ENCODE peak calls at places on chromosomes 11 and 22, in seven cellular contexts. One of them, this sample, is unnamed.

GRCh38 chr11:17063171-17064002 is 14.1 kb downstream of the RPS13 start:
- DNase-seq in AML-193: peak
- DNase-seq in activated CD4-positive, alpha-beta T cell treated with anti-CD3 and anti-CD28 coated beads, Interleukin-2, amount 10 ng/mL, durations not matched to agents 7 days and 5 days: peak
- DNase-seq in coronary artery: no peak
- DNase-seq in trophoblast cell: peak
- DNase-seq in NCI-H524 treated with DMSO at 0.1 percent for 48 hours: no peak
- DNase-seq in activated T-cell treated with anti-CD3 and anti-CD28 coated beads for 1 hour: no peak
- DNase-seq in this sample: peak

GRCh38 chr22:42794551-42795510 is 62.2 kb downstream of the ARFGAP3 start:
- DNase-seq in activated T-cell treated with anti-CD3 and anti-CD28 coated beads for 1 hour: no peak
- DNase-seq in trophoblast cell: no peak
- DNase-seq in NCI-H524 treated with DMSO at 0.1 percent for 48 hours: no peak
- DNase-seq in coronary artery: no peak
- DNase-seq in activated CD4-positive, alpha-beta T cell treated with anti-CD3 and anti-CD28 coated beads, Interleukin-2, amount 10 ng/mL, durations not matched to agents 7 days and 5 days: no peak
- DNase-seq in AML-193: no peak
- DNase-seq in this sample: no peak

GRCh38 chr11:91470656-91471055 is 754.0 kb upstream of the FAT3 start:
- DNase-seq in trophoblast cell: no peak
- DNase-seq in AML-193: no peak
- DNase-seq in NCI-H524 treated with DMSO at 0.1 percent for 48 hours: no peak
- DNase-seq in coronary artery: no peak
- DNase-seq in activated T-cell treated with anti-CD3 and anti-CD28 coated beads for 1 hour: no peak
- DNase-seq in activated CD4-positive, alpha-beta T cell treated with anti-CD3 and anti-CD28 coated beads, Interleukin-2, amount 10 ng/mL, durations not matched to agents 7 days and 5 days: no peak
- DNase-seq in this sample: no peak

GRCh38 chr11:108916935-108917334 is 252.1 kb downstream of the DDX10 start:
- DNase-seq in coronary artery: no peak
- DNase-seq in trophoblast cell: no peak
- DNase-seq in activated T-cell treated with anti-CD3 and anti-CD28 coated beads for 1 hour: no peak
- DNase-seq in activated CD4-positive, alpha-beta T cell treated with anti-CD3 and anti-CD28 coated beads, Interleukin-2, amount 10 ng/mL, durations not matched to agents 7 days and 5 days: no peak
- DNase-seq in NCI-H524 treated with DMSO at 0.1 percent for 48 hours: no peak
- DNase-seq in AML-193: no peak
- DNase-seq in this sample: no peak

GRCh38 chr11:118281284-118281683 is 17.2 kb upstream of the MPZL2 start:
- DNase-seq in activated T-cell treated with anti-CD3 and anti-CD28 coated beads for 1 hour: no peak
- DNase-seq in coronary artery: no peak
- DNase-seq in AML-193: no peak
- DNase-seq in NCI-H524 treated with DMSO at 0.1 percent for 48 hours: no peak
- DNase-seq in trophoblast cell: no peak
- DNase-seq in activated CD4-positive, alpha-beta T cell treated with anti-CD3 and anti-CD28 coated beads, Interleukin-2, amount 10 ng/mL, durations not matched to agents 7 days and 5 days: no peak
- DNase-seq in this sample: no peak

GRCh38 chr22:31333648-31334047 is 12.5 kb downstream of the PATZ1 start:
- DNase-seq in activated T-cell treated with anti-CD3 and anti-CD28 coated beads for 1 hour: no peak
- DNase-seq in trophoblast cell: no peak
- DNase-seq in coronary artery: no peak
- DNase-seq in AML-193: no peak
- DNase-seq in activated CD4-positive, alpha-beta T cell treated with anti-CD3 and anti-CD28 coated beads, Interleukin-2, amount 10 ng/mL, durations not matched to agents 7 days and 5 days: no peak
- DNase-seq in NCI-H524 treated with DMSO at 0.1 percent for 48 hours: no peak
- DNase-seq in this sample: no peak

GRCh38 chr11:107385361-107385982 is 72.2 kb downstream of the CWF19L2 start:
- DNase-seq in activated CD4-positive, alpha-beta T cell treated with anti-CD3 and anti-CD28 coated beads, Interleukin-2, amount 10 ng/mL, durations not matched to agents 7 days and 5 days: no peak
- DNase-seq in trophoblast cell: peak
- DNase-seq in NCI-H524 treated with DMSO at 0.1 percent for 48 hours: no peak
- DNase-seq in AML-193: no peak
- DNase-seq in coronary artery: no peak
- DNase-seq in activated T-cell treated with anti-CD3 and anti-CD28 coated beads for 1 hour: no peak
- DNase-seq in this sample: no peak

GRCh38 chr11:30364139-30364875 is 41.4 kb downstream of the ARL14EP start:
- DNase-seq in AML-193: no peak
- DNase-seq in NCI-H524 treated with DMSO at 0.1 percent for 48 hours: no peak
- DNase-seq in trophoblast cell: no peak
- DNase-seq in coronary artery: no peak
- DNase-seq in activated T-cell treated with anti-CD3 and anti-CD28 coated beads for 1 hour: no peak
- DNase-seq in activated CD4-positive, alpha-beta T cell treated with anti-CD3 and anti-CD28 coated beads, Interleukin-2, amount 10 ng/mL, durations not matched to agents 7 days and 5 days: no peak
- DNase-seq in this sample: no peak

GRCh38 chr11:35615911-35616900 is 2.1 kb upstream of the FJX1 start:
- DNase-seq in coronary artery: no peak
- DNase-seq in activated CD4-positive, alpha-beta T cell treated with anti-CD3 and anti-CD28 coated beads, Interleukin-2, amount 10 ng/mL, durations not matched to agents 7 days and 5 days: peak
- DNase-seq in activated T-cell treated with anti-CD3 and anti-CD28 coated beads for 1 hour: no peak
- DNase-seq in AML-193: peak
- DNase-seq in NCI-H524 treated with DMSO at 0.1 percent for 48 hours: peak
- DNase-seq in trophoblast cell: peak
- DNase-seq in this sample: no peak

GRCh38 chr22:27810566-27810965 is 9.0 kb upstream of the MN1 start:
- DNase-seq in trophoblast cell: peak
- DNase-seq in coronary artery: peak
- DNase-seq in NCI-H524 treated with DMSO at 0.1 percent for 48 hours: peak
- DNase-seq in activated CD4-positive, alpha-beta T cell treated with anti-CD3 and anti-CD28 coated beads, Interleukin-2, amount 10 ng/mL, durations not matched to agents 7 days and 5 days: no peak
- DNase-seq in AML-193: no peak
- DNase-seq in activated T-cell treated with anti-CD3 and anti-CD28 coated beads for 1 hour: no peak
- DNase-seq in this sample: no peak

GRCh38 chr22:42962295-42963230 is 52.4 kb downstream of the PACSIN2 start:
- DNase-seq in activated CD4-positive, alpha-beta T cell treated with anti-CD3 and anti-CD28 coated beads, Interleukin-2, amount 10 ng/mL, durations not matched to agents 7 days and 5 days: no peak
- DNase-seq in trophoblast cell: peak
- DNase-seq in AML-193: peak
- DNase-seq in NCI-H524 treated with DMSO at 0.1 percent for 48 hours: no peak
- DNase-seq in coronary artery: no peak
- DNase-seq in activated T-cell treated with anti-CD3 and anti-CD28 coated beads for 1 hour: no peak
- DNase-seq in this sample: no peak

GRCh38 chr22:40348025-40348658 is 1.8 kb downstream of the ADSL start:
- DNase-seq in activated T-cell treated with anti-CD3 and anti-CD28 coated beads for 1 hour: peak
- DNase-seq in trophoblast cell: peak
- DNase-seq in activated CD4-positive, alpha-beta T cell treated with anti-CD3 and anti-CD28 coated beads, Interleukin-2, amount 10 ng/mL, durations not matched to agents 7 days and 5 days: peak
- DNase-seq in coronary artery: no peak
- DNase-seq in NCI-H524 treated with DMSO at 0.1 percent for 48 hours: no peak
- DNase-seq in AML-193: peak
- DNase-seq in this sample: peak

GRCh38 chr11:44886765-44887164 is 63.9 kb downstream of the TP53I11 start:
- DNase-seq in NCI-H524 treated with DMSO at 0.1 percent for 48 hours: no peak
- DNase-seq in trophoblast cell: no peak
- DNase-seq in activated T-cell treated with anti-CD3 and anti-CD28 coated beads for 1 hour: no peak
- DNase-seq in AML-193: no peak
- DNase-seq in coronary artery: no peak
- DNase-seq in activated CD4-positive, alpha-beta T cell treated with anti-CD3 and anti-CD28 coated beads, Interleukin-2, amount 10 ng/mL, durations not matched to agents 7 days and 5 days: no peak
- DNase-seq in this sample: no peak

GRCh38 chr11:133928628-133929059 is 28.1 kb downstream of the IGSF9B start:
- DNase-seq in trophoblast cell: peak
- DNase-seq in NCI-H524 treated with DMSO at 0.1 percent for 48 hours: no peak
- DNase-seq in activated T-cell treated with anti-CD3 and anti-CD28 coated beads for 1 hour: peak
- DNase-seq in AML-193: peak
- DNase-seq in coronary artery: no peak
- DNase-seq in activated CD4-positive, alpha-beta T cell treated with anti-CD3 and anti-CD28 coated beads, Interleukin-2, amount 10 ng/mL, durations not matched to agents 7 days and 5 days: peak
- DNase-seq in this sample: no peak

GRCh38 chr22:28833276-28833923 is 33.0 kb upstream of the XBP1 start:
- DNase-seq in AML-193: no peak
- DNase-seq in activated CD4-positive, alpha-beta T cell treated with anti-CD3 and anti-CD28 coated beads, Interleukin-2, amount 10 ng/mL, durations not matched to agents 7 days and 5 days: no peak
- DNase-seq in trophoblast cell: no peak
- DNase-seq in NCI-H524 treated with DMSO at 0.1 percent for 48 hours: no peak
- DNase-seq in coronary artery: no peak
- DNase-seq in activated T-cell treated with anti-CD3 and anti-CD28 coated beads for 1 hour: no peak
- DNase-seq in this sample: no peak

GRCh38 chr11:18001191-18001590 is 11.7 kb downstream of the SERGEF start:
- DNase-seq in activated T-cell treated with anti-CD3 and anti-CD28 coated beads for 1 hour: no peak
- DNase-seq in NCI-H524 treated with DMSO at 0.1 percent for 48 hours: no peak
- DNase-seq in AML-193: no peak
- DNase-seq in trophoblast cell: no peak
- DNase-seq in activated CD4-positive, alpha-beta T cell treated with anti-CD3 and anti-CD28 coated beads, Interleukin-2, amount 10 ng/mL, durations not matched to agents 7 days and 5 days: no peak
- DNase-seq in coronary artery: no peak
- DNase-seq in this sample: no peak

GRCh38 chr11:3104961-3105790 is 48.0 kb upstream of the CARS1 start:
- DNase-seq in activated T-cell treated with anti-CD3 and anti-CD28 coated beads for 1 hour: no peak
- DNase-seq in NCI-H524 treated with DMSO at 0.1 percent for 48 hours: no peak
- DNase-seq in trophoblast cell: no peak
- DNase-seq in coronary artery: no peak
- DNase-seq in AML-193: no peak
- DNase-seq in activated CD4-positive, alpha-beta T cell treated with anti-CD3 and anti-CD28 coated beads, Interleukin-2, amount 10 ng/mL, durations not matched to agents 7 days and 5 days: no peak
- DNase-seq in this sample: no peak

GRCh38 chr11:117832511-117832910 is 8.0 kb upstream of the FXYD2 start:
- DNase-seq in coronary artery: peak
- DNase-seq in trophoblast cell: no peak
- DNase-seq in activated CD4-positive, alpha-beta T cell treated with anti-CD3 and anti-CD28 coated beads, Interleukin-2, amount 10 ng/mL, durations not matched to agents 7 days and 5 days: no peak
- DNase-seq in AML-193: no peak
- DNase-seq in NCI-H524 treated with DMSO at 0.1 percent for 48 hours: no peak
- DNase-seq in activated T-cell treated with anti-CD3 and anti-CD28 coated beads for 1 hour: no peak
- DNase-seq in this sample: no peak

GRCh38 chr11:102471474-102471873 is 18.9 kb upstream of the TMEM123 start:
- DNase-seq in coronary artery: no peak
- DNase-seq in activated CD4-positive, alpha-beta T cell treated with anti-CD3 and anti-CD28 coated beads, Interleukin-2, amount 10 ng/mL, durations not matched to agents 7 days and 5 days: no peak
- DNase-seq in trophoblast cell: no peak
- DNase-seq in activated T-cell treated with anti-CD3 and anti-CD28 coated beads for 1 hour: no peak
- DNase-seq in NCI-H524 treated with DMSO at 0.1 percent for 48 hours: no peak
- DNase-seq in AML-193: no peak
- DNase-seq in this sample: no peak

GRCh38 chr11:123045101-123045500 is 16.8 kb downstream of the HSPA8 start:
- DNase-seq in activated T-cell treated with anti-CD3 and anti-CD28 coated beads for 1 hour: no peak
- DNase-seq in coronary artery: no peak
- DNase-seq in AML-193: no peak
- DNase-seq in trophoblast cell: no peak
- DNase-seq in NCI-H524 treated with DMSO at 0.1 percent for 48 hours: no peak
- DNase-seq in activated CD4-positive, alpha-beta T cell treated with anti-CD3 and anti-CD28 coated beads, Interleukin-2, amount 10 ng/mL, durations not matched to agents 7 days and 5 days: no peak
- DNase-seq in this sample: no peak

GRCh38 chr11:46674463-46675287 is 25.7 kb downstream of the ARHGAP1 start:
- DNase-seq in activated T-cell treated with anti-CD3 and anti-CD28 coated beads for 1 hour: no peak
- DNase-seq in AML-193: peak
- DNase-seq in activated CD4-positive, alpha-beta T cell treated with anti-CD3 and anti-CD28 coated beads, Interleukin-2, amount 10 ng/mL, durations not matched to agents 7 days and 5 days: peak
- DNase-seq in coronary artery: no peak
- DNase-seq in NCI-H524 treated with DMSO at 0.1 percent for 48 hours: no peak
- DNase-seq in trophoblast cell: peak
- DNase-seq in this sample: no peak

GRCh38 chr11:124748481-124749338 is 3.3 kb downstream of the VSIG2 start:
- DNase-seq in activated CD4-positive, alpha-beta T cell treated with anti-CD3 and anti-CD28 coated beads, Interleukin-2, amount 10 ng/mL, durations not matched to agents 7 days and 5 days: no peak
- DNase-seq in activated T-cell treated with anti-CD3 and anti-CD28 coated beads for 1 hour: no peak
- DNase-seq in NCI-H524 treated with DMSO at 0.1 percent for 48 hours: no peak
- DNase-seq in coronary artery: no peak
- DNase-seq in AML-193: no peak
- DNase-seq in trophoblast cell: no peak
- DNase-seq in this sample: no peak

GRCh38 chr11:88016392-88017020 is 158.7 kb downstream of the RAB38 start:
- DNase-seq in AML-193: peak
- DNase-seq in activated T-cell treated with anti-CD3 and anti-CD28 coated beads for 1 hour: peak
- DNase-seq in activated CD4-positive, alpha-beta T cell treated with anti-CD3 and anti-CD28 coated beads, Interleukin-2, amount 10 ng/mL, durations not matched to agents 7 days and 5 days: peak
- DNase-seq in coronary artery: no peak
- DNase-seq in NCI-H524 treated with DMSO at 0.1 percent for 48 hours: peak
- DNase-seq in trophoblast cell: peak
- DNase-seq in this sample: peak

GRCh38 chr22:41523464-41524221 is 20.6 kb downstream of the POLR3H start:
- DNase-seq in trophoblast cell: no peak
- DNase-seq in activated CD4-positive, alpha-beta T cell treated with anti-CD3 and anti-CD28 coated beads, Interleukin-2, amount 10 ng/mL, durations not matched to agents 7 days and 5 days: no peak
- DNase-seq in coronary artery: no peak
- DNase-seq in activated T-cell treated with anti-CD3 and anti-CD28 coated beads for 1 hour: no peak
- DNase-seq in NCI-H524 treated with DMSO at 0.1 percent for 48 hours: no peak
- DNase-seq in AML-193: no peak
- DNase-seq in this sample: no peak

GRCh38 chr11:2929880-2930704 is 872 bp upstream of the PHLDA2 start:
- DNase-seq in coronary artery: no peak
- DNase-seq in AML-193: no peak
- DNase-seq in activated T-cell treated with anti-CD3 and anti-CD28 coated beads for 1 hour: no peak
- DNase-seq in trophoblast cell: peak
- DNase-seq in NCI-H524 treated with DMSO at 0.1 percent for 48 hours: no peak
- DNase-seq in activated CD4-positive, alpha-beta T cell treated with anti-CD3 and anti-CD28 coated beads, Interleukin-2, amount 10 ng/mL, durations not matched to agents 7 days and 5 days: peak
- DNase-seq in this sample: no peak

GRCh38 chr11:102237096-102237735 is 80.1 kb upstream of the BIRC3 start:
- DNase-seq in NCI-H524 treated with DMSO at 0.1 percent for 48 hours: no peak
- DNase-seq in coronary artery: no peak
- DNase-seq in trophoblast cell: no peak
- DNase-seq in AML-193: no peak
- DNase-seq in activated T-cell treated with anti-CD3 and anti-CD28 coated beads for 1 hour: no peak
- DNase-seq in activated CD4-positive, alpha-beta T cell treated with anti-CD3 and anti-CD28 coated beads, Interleukin-2, amount 10 ng/mL, durations not matched to agents 7 days and 5 days: no peak
- DNase-seq in this sample: no peak

GRCh38 chr22:44127353-44127752 is 53.4 kb upstream of the PARVG start:
- DNase-seq in NCI-H524 treated with DMSO at 0.1 percent for 48 hours: no peak
- DNase-seq in trophoblast cell: no peak
- DNase-seq in activated T-cell treated with anti-CD3 and anti-CD28 coated beads for 1 hour: no peak
- DNase-seq in AML-193: peak
- DNase-seq in coronary artery: no peak
- DNase-seq in activated CD4-positive, alpha-beta T cell treated with anti-CD3 and anti-CD28 coated beads, Interleukin-2, amount 10 ng/mL, durations not matched to agents 7 days and 5 days: no peak
- DNase-seq in this sample: no peak

GRCh38 chr22:33811686-33812085 is 108.6 kb downstream of the LARGE1 start:
- DNase-seq in NCI-H524 treated with DMSO at 0.1 percent for 48 hours: no peak
- DNase-seq in activated T-cell treated with anti-CD3 and anti-CD28 coated beads for 1 hour: no peak
- DNase-seq in activated CD4-positive, alpha-beta T cell treated with anti-CD3 and anti-CD28 coated beads, Interleukin-2, amount 10 ng/mL, durations not matched to agents 7 days and 5 days: no peak
- DNase-seq in trophoblast cell: no peak
- DNase-seq in AML-193: no peak
- DNase-seq in coronary artery: no peak
- DNase-seq in this sample: no peak

GRCh38 chr11:1172729-1173117 is 15.0 kb downstream of the MUC5AC start:
- DNase-seq in coronary artery: no peak
- DNase-seq in trophoblast cell: no peak
- DNase-seq in AML-193: no peak
- DNase-seq in NCI-H524 treated with DMSO at 0.1 percent for 48 hours: no peak
- DNase-seq in activated CD4-positive, alpha-beta T cell treated with anti-CD3 and anti-CD28 coated beads, Interleukin-2, amount 10 ng/mL, durations not matched to agents 7 days and 5 days: no peak
- DNase-seq in activated T-cell treated with anti-CD3 and anti-CD28 coated beads for 1 hour: no peak
- DNase-seq in this sample: no peak

GRCh38 chr11:111975076-111975806 is 38.1 kb downstream of the DIXDC1 start:
- DNase-seq in activated T-cell treated with anti-CD3 and anti-CD28 coated beads for 1 hour: no peak
- DNase-seq in NCI-H524 treated with DMSO at 0.1 percent for 48 hours: no peak
- DNase-seq in trophoblast cell: no peak
- DNase-seq in coronary artery: no peak
- DNase-seq in activated CD4-positive, alpha-beta T cell treated with anti-CD3 and anti-CD28 coated beads, Interleukin-2, amount 10 ng/mL, durations not matched to agents 7 days and 5 days: no peak
- DNase-seq in AML-193: no peak
- DNase-seq in this sample: no peak

GRCh38 chr11:70471254-70471653 is 72.9 kb downstream of the CTTN start:
- DNase-seq in activated T-cell treated with anti-CD3 and anti-CD28 coated beads for 1 hour: no peak
- DNase-seq in AML-193: peak
- DNase-seq in trophoblast cell: peak
- DNase-seq in coronary artery: no peak
- DNase-seq in NCI-H524 treated with DMSO at 0.1 percent for 48 hours: no peak
- DNase-seq in activated CD4-positive, alpha-beta T cell treated with anti-CD3 and anti-CD28 coated beads, Interleukin-2, amount 10 ng/mL, durations not matched to agents 7 days and 5 days: peak
- DNase-seq in this sample: no peak

GRCh38 chr11:121672630-121673487 is 220.1 kb upstream of the SORL1-AS1 start:
- DNase-seq in AML-193: no peak
- DNase-seq in NCI-H524 treated with DMSO at 0.1 percent for 48 hours: no peak
- DNase-seq in activated CD4-positive, alpha-beta T cell treated with anti-CD3 and anti-CD28 coated beads, Interleukin-2, amount 10 ng/mL, durations not matched to agents 7 days and 5 days: no peak
- DNase-seq in coronary artery: no peak
- DNase-seq in activated T-cell treated with anti-CD3 and anti-CD28 coated beads for 1 hour: no peak
- DNase-seq in trophoblast cell: no peak
- DNase-seq in this sample: no peak

GRCh38 chr11:112670806-112671570 is 290.2 kb upstream of the NCAM1 start:
- DNase-seq in activated CD4-positive, alpha-beta T cell treated with anti-CD3 and anti-CD28 coated beads, Interleukin-2, amount 10 ng/mL, durations not matched to agents 7 days and 5 days: no peak
- DNase-seq in trophoblast cell: no peak
- DNase-seq in coronary artery: no peak
- DNase-seq in AML-193: no peak
- DNase-seq in NCI-H524 treated with DMSO at 0.1 percent for 48 hours: no peak
- DNase-seq in activated T-cell treated with anti-CD3 and anti-CD28 coated beads for 1 hour: no peak
- DNase-seq in this sample: no peak

This sample was measured in effector memory CD8-positive, alpha-beta T cell.